ENCODE peak calls at places on chromosomes 16 and 17, in five cellular contexts. One of them, this sample, is unnamed.
A peak's percentile ranks its signal among the peaks of the same experiment; 100 is the strongest.

GRCh38 chr16:10992112-10992511 is 47.7 kb downstream of the CLEC16A start:
- DNase-seq in A549: no peak
- DNase-seq in right lobe of liver: no peak
- DNase-seq in neural progenitor cell: no peak
- DNase-seq in nephron progenitor cell: no peak
- DNase-seq in this sample: no peak

GRCh38 chr17:1769826-1770477 is 8.1 kb downstream of the SERPINF1 start:
- DNase-seq in right lobe of liver: no peak
- DNase-seq in A549: peak; percentile 78
- DNase-seq in nephron progenitor cell: peak; percentile 29
- DNase-seq in neural progenitor cell: no peak
- DNase-seq in this sample: no peak

GRCh38 chr17:18291718-18292540 is 22.9 kb downstream of the TOP3A start:
- DNase-seq in nephron progenitor cell: no peak
- DNase-seq in neural progenitor cell: no peak
- DNase-seq in A549: no peak
- DNase-seq in right lobe of liver: no peak
- DNase-seq in this sample: no peak

GRCh38 chr17:48624544-48625501 is 1.3 kb downstream of the HOXB9 start:
- DNase-seq in neural progenitor cell: peak; percentile 65
- DNase-seq in right lobe of liver: no peak
- DNase-seq in A549: peak; percentile 50
- DNase-seq in nephron progenitor cell: no peak
- DNase-seq in this sample: no peak

GRCh38 chr17:79537061-79537460 is 73.8 kb downstream of the RBFOX3 start:
- DNase-seq in nephron progenitor cell: no peak
- DNase-seq in A549: no peak
- DNase-seq in neural progenitor cell: no peak
- DNase-seq in right lobe of liver: peak; percentile 27
- DNase-seq in this sample: peak; percentile 40

GRCh38 chr16:1108299-1109252 is 12.5 kb upstream of the C1QTNF8 start:
- DNase-seq in nephron progenitor cell: no peak
- DNase-seq in right lobe of liver: peak; percentile 86
- DNase-seq in neural progenitor cell: no peak
- DNase-seq in A549: no peak
- DNase-seq in this sample: peak; percentile 92

GRCh38 chr16:71723537-71724319 is 773 bp downstream of the PHLPP2 start:
- DNase-seq in neural progenitor cell: peak; percentile 95
- DNase-seq in nephron progenitor cell: peak; percentile 88
- DNase-seq in right lobe of liver: peak; percentile 80
- DNase-seq in A549: peak; percentile 72
- DNase-seq in this sample: peak; percentile 92

GRCh38 chr16:19168173-19169080 is at the start of gene SYT17:
- DNase-seq in neural progenitor cell: peak; percentile 68
- DNase-seq in right lobe of liver: peak; percentile 68
- DNase-seq in nephron progenitor cell: peak; percentile 49
- DNase-seq in A549: peak; percentile 38
- DNase-seq in this sample: peak; percentile 58

GRCh38 chr16:53542283-53542682 is 39.3 kb upstream of the AKTIP start:
- DNase-seq in nephron progenitor cell: no peak
- DNase-seq in A549: no peak
- DNase-seq in right lobe of liver: no peak
- DNase-seq in neural progenitor cell: no peak
- DNase-seq in this sample: no peak

GRCh38 chr16:88768041-88768876 is 16.8 kb downstream of the PIEZO1 start:
- DNase-seq in neural progenitor cell: peak; percentile 65
- DNase-seq in right lobe of liver: peak; percentile 55
- DNase-seq in A549: no peak
- DNase-seq in nephron progenitor cell: no peak
- DNase-seq in this sample: peak; percentile 72

GRCh38 chr16:2964416-2965223 is 545 bp downstream of the KREMEN2 start:
- DNase-seq in right lobe of liver: peak; percentile 57
- DNase-seq in A549: peak; percentile 84
- DNase-seq in nephron progenitor cell: peak; percentile 94
- DNase-seq in neural progenitor cell: peak; percentile 96
- DNase-seq in this sample: peak; percentile 49

GRCh38 chr17:81354252-81354943 is 40.9 kb upstream of the BAHCC1 start:
- DNase-seq in neural progenitor cell: no peak
- DNase-seq in nephron progenitor cell: no peak
- DNase-seq in A549: no peak
- DNase-seq in right lobe of liver: no peak
- DNase-seq in this sample: no peak

This sample was measured in aorta.